ENCODE peak calls at places on chromosomes 6 and 20, in eight cellular contexts. One of them, this sample, is unnamed.

GRCh38 chr6:139587469-139587868 is 213.0 kb upstream of the CITED2 start:
- DNase-seq in HL-60: no peak
- DNase-seq in tibial artery: no peak
- DNase-seq in lung: no peak
- DNase-seq in HFF-Myc: peak
- DNase-seq in heart right ventricle: no peak
- DNase-seq in HCT116: no peak
- DNase-seq in fibroblast of lung: peak
- DNase-seq in this sample: no peak

GRCh38 chr20:32945710-32946221 is 58.5 kb downstream of the SUN5 start:
- DNase-seq in tibial artery: no peak
- DNase-seq in HCT116: peak
- DNase-seq in HFF-Myc: no peak
- DNase-seq in lung: no peak
- DNase-seq in heart right ventricle: no peak
- DNase-seq in HL-60: no peak
- DNase-seq in fibroblast of lung: peak
- DNase-seq in this sample: no peak

GRCh38 chr20:14751191-14751590 is 413.8 kb upstream of the FLRT3 start:
- DNase-seq in HL-60: no peak
- DNase-seq in lung: no peak
- DNase-seq in fibroblast of lung: no peak
- DNase-seq in HCT116: no peak
- DNase-seq in HFF-Myc: no peak
- DNase-seq in tibial artery: no peak
- DNase-seq in heart right ventricle: no peak
- DNase-seq in this sample: no peak

GRCh38 chr6:25883991-25884390 is 9.9 kb upstream of the SLC17A3 start:
- DNase-seq in fibroblast of lung: peak
- DNase-seq in tibial artery: no peak
- DNase-seq in HL-60: no peak
- DNase-seq in lung: no peak
- DNase-seq in HFF-Myc: no peak
- DNase-seq in HCT116: no peak
- DNase-seq in heart right ventricle: no peak
- DNase-seq in this sample: no peak

GRCh38 chr20:39016076-39016475 is 53.9 kb downstream of the DHX35 start:
- DNase-seq in fibroblast of lung: no peak
- DNase-seq in HFF-Myc: no peak
- DNase-seq in heart right ventricle: no peak
- DNase-seq in HL-60: no peak
- DNase-seq in HCT116: no peak
- DNase-seq in lung: no peak
- DNase-seq in tibial artery: no peak
- DNase-seq in this sample: no peak

GRCh38 chr6:151763938-151764680 is 43.4 kb upstream of the ESR1 start:
- DNase-seq in lung: peak
- DNase-seq in HL-60: no peak
- DNase-seq in tibial artery: peak
- DNase-seq in HCT116: peak
- DNase-seq in HFF-Myc: peak
- DNase-seq in fibroblast of lung: peak
- DNase-seq in heart right ventricle: peak
- DNase-seq in this sample: peak

GRCh38 chr20:36541227-36542018 is at the start of gene MYL9:
- DNase-seq in lung: peak
- DNase-seq in tibial artery: peak
- DNase-seq in HL-60: no peak
- DNase-seq in HFF-Myc: no peak
- DNase-seq in HCT116: no peak
- DNase-seq in heart right ventricle: peak
- DNase-seq in fibroblast of lung: peak
- DNase-seq in this sample: peak

GRCh38 chr20:63135411-63135810 is 80.5 kb downstream of the YTHDF1 start:
- DNase-seq in HCT116: no peak
- DNase-seq in heart right ventricle: peak
- DNase-seq in fibroblast of lung: no peak
- DNase-seq in HFF-Myc: no peak
- DNase-seq in HL-60: no peak
- DNase-seq in lung: no peak
- DNase-seq in tibial artery: no peak
- DNase-seq in this sample: peak

GRCh38 chr6:42296614-42297013 is 79.0 kb upstream of the MRPS10 start:
- DNase-seq in HL-60: no peak
- DNase-seq in tibial artery: no peak
- DNase-seq in lung: no peak
- DNase-seq in HFF-Myc: no peak
- DNase-seq in fibroblast of lung: no peak
- DNase-seq in HCT116: no peak
- DNase-seq in heart right ventricle: no peak
- DNase-seq in this sample: no peak

GRCh38 chr6:1379026-1379809 is 10.2 kb upstream of the FOXF2 start:
- DNase-seq in tibial artery: no peak
- DNase-seq in HCT116: no peak
- DNase-seq in fibroblast of lung: no peak
- DNase-seq in HL-60: no peak
- DNase-seq in lung: no peak
- DNase-seq in heart right ventricle: no peak
- DNase-seq in HFF-Myc: no peak
- DNase-seq in this sample: no peak
- TF ChIP-seq CTCF in tibial artery: no peak
- TF ChIP-seq CTCF in HCT116: no peak
- TF ChIP-seq CTCF in fibroblast of lung: no peak
- TF ChIP-seq CTCF in HL-60: no peak
- TF ChIP-seq CTCF in lung: no peak
- TF ChIP-seq CTCF in heart right ventricle: no peak
- TF ChIP-seq CTCF in HFF-Myc: no peak
- TF ChIP-seq CTCF in this sample: no peak

DNA sequence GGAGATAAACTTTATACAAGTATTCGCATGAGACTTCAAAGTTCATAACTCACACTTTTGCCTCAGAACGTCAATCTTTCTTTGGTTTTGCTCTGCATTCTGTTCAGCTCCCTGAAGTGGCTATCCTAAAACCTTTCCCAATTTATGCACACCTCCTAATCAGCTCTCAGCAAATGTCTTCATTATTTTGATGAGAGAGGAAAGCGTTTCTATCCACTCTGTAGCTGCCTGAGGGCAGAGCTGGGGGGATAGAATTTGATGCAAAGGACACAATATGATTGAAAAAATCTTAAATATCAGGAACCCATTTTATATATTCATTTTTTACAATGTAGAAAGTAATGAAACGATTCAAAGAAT is 66.8 kb downstream of the MOXD1 start:
- DNase-seq in HCT116: no peak
- DNase-seq in tibial artery: no peak
- DNase-seq in lung: no peak
- DNase-seq in fibroblast of lung: no peak
- DNase-seq in heart right ventricle: no peak
- DNase-seq in HFF-Myc: no peak
- DNase-seq in HL-60: no peak
- DNase-seq in this sample: no peak
- TF ChIP-seq CTCF in HCT116: no peak
- TF ChIP-seq CTCF in tibial artery: no peak
- TF ChIP-seq CTCF in lung: no peak
- TF ChIP-seq CTCF in fibroblast of lung: no peak
- TF ChIP-seq CTCF in heart right ventricle: no peak
- TF ChIP-seq CTCF in HFF-Myc: no peak
- TF ChIP-seq CTCF in HL-60: no peak
- TF ChIP-seq CTCF in this sample: no peak

GRCh38 chr6:100801036-100801435 is 80.1 kb downstream of the ASCC3 start:
- DNase-seq in HL-60: no peak
- DNase-seq in fibroblast of lung: no peak
- DNase-seq in lung: no peak
- DNase-seq in heart right ventricle: no peak
- DNase-seq in tibial artery: no peak
- DNase-seq in HCT116: no peak
- DNase-seq in HFF-Myc: no peak
- DNase-seq in this sample: no peak

GRCh38 chr6:100796049-100796823 is 84.9 kb downstream of the ASCC3 start:
- DNase-seq in HL-60: no peak
- DNase-seq in heart right ventricle: no peak
- DNase-seq in fibroblast of lung: no peak
- DNase-seq in HCT116: no peak
- DNase-seq in lung: no peak
- DNase-seq in tibial artery: no peak
- DNase-seq in HFF-Myc: no peak
- DNase-seq in this sample: no peak
- TF ChIP-seq CTCF in HL-60: no peak
- TF ChIP-seq CTCF in heart right ventricle: no peak
- TF ChIP-seq CTCF in fibroblast of lung: no peak
- TF ChIP-seq CTCF in HCT116: no peak
- TF ChIP-seq CTCF in lung: no peak
- TF ChIP-seq CTCF in tibial artery: no peak
- TF ChIP-seq CTCF in HFF-Myc: no peak
- TF ChIP-seq CTCF in this sample: no peak

GRCh38 chr20:59640267-59640666 is 35.9 kb downstream of the PHACTR3 start:
- DNase-seq in HL-60: no peak
- DNase-seq in tibial artery: no peak
- DNase-seq in HFF-Myc: no peak
- DNase-seq in lung: peak
- DNase-seq in heart right ventricle: no peak
- DNase-seq in fibroblast of lung: no peak
- DNase-seq in HCT116: no peak
- DNase-seq in this sample: no peak
- TF ChIP-seq CTCF in HL-60: no peak
- TF ChIP-seq CTCF in tibial artery: no peak
- TF ChIP-seq CTCF in HFF-Myc: no peak
- TF ChIP-seq CTCF in lung: no peak
- TF ChIP-seq CTCF in heart right ventricle: no peak
- TF ChIP-seq CTCF in fibroblast of lung: no peak
- TF ChIP-seq CTCF in HCT116: no peak
- TF ChIP-seq CTCF in this sample: no peak

DNA sequence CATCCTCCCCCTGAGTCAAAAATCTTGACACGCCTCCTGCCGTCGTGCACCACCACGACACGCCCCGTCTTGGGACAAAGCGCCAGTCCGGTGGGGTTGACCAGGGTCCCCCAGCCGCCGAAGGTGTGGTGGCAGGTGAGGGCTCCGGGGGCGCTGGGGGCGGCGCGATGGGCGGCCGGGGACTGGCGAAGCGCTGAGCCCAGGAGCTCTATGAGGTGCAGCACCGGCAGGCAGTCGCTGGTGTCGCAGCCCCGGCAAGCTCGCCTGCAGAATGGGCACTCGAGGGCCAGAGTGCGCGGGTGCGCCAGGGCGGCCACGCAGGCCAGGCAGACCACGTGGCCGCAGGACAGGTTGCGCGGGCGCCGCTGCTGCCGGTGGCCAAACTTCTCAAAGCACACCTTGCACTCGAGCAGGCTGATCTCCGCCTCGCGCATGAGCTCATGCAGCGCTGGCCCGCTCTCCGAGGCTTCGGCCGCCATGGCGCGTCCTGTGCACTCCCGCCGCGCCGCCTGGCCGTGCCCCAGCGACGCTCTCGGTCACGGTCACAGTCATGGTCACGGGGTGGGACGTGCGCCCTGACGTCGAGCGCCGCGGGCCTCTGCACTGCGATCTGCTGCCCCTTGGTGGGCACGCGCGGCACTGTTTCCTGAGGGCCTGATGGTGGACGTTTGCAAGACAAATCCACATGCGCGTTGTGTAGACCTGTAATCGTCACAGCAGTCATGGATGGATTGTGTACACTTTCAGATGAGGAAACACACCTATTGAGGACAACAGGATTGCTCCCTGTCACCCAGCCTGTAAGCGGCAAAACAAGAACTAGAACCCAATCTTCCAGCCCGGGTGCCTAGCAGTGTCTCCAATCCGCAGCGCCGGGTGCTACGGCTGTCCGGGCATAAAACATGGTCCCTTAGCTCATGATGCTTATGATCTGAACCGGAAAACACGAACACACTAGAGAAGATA is at the start of gene NHLRC1:
- DNase-seq in HL-60: peak
- DNase-seq in lung: peak
- DNase-seq in heart right ventricle: peak
- DNase-seq in HFF-Myc: peak
- DNase-seq in HCT116: no peak
- DNase-seq in tibial artery: peak
- DNase-seq in fibroblast of lung: peak
- DNase-seq in this sample: peak
- TF ChIP-seq CTCF in HL-60: peak
- TF ChIP-seq CTCF in lung: peak
- TF ChIP-seq CTCF in heart right ventricle: peak
- TF ChIP-seq CTCF in HFF-Myc: peak
- TF ChIP-seq CTCF in HCT116: peak
- TF ChIP-seq CTCF in tibial artery: peak
- TF ChIP-seq CTCF in fibroblast of lung: peak
- TF ChIP-seq CTCF in this sample: peak

DNA sequence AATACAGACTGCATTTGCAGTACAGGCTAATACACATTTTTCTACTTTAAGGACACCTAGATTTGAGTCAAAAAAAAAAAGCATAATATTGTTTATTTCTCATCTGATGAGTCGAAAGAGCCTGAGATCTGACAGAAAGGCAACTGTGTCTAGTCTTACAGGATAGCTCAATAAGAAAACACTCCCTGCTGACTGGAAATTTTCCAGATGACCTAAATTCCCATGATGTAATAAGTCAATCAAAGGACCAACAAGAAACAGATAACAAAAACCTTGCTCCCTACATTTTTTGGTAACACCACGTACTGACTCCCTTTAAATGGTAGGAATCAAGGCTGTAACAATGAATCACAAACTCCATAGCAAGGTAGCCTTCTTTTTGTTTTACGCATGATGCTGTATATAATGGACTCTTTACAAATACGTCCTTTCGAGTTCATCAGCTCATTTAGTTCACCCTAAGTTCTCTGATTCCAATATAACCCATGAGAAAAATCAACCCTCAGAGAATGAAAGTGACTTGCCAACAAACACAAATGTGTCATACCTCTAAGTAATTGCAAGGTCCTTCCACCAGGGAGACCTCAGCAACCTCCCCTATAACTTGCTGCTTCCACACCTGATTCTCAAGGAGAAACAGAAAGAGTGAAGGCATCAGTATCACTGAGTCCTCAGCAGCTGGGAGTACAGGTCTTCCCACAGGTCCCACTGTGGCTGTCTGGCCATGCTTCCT is 12.1 kb downstream of the TBX18 start:
- DNase-seq in HL-60: no peak
- DNase-seq in heart right ventricle: no peak
- DNase-seq in HCT116: no peak
- DNase-seq in tibial artery: no peak
- DNase-seq in HFF-Myc: no peak
- DNase-seq in fibroblast of lung: no peak
- DNase-seq in lung: no peak
- DNase-seq in this sample: no peak
- TF ChIP-seq CTCF in HL-60: no peak
- TF ChIP-seq CTCF in heart right ventricle: no peak
- TF ChIP-seq CTCF in HCT116: no peak
- TF ChIP-seq CTCF in tibial artery: peak
- TF ChIP-seq CTCF in HFF-Myc: no peak
- TF ChIP-seq CTCF in fibroblast of lung: no peak
- TF ChIP-seq CTCF in lung: no peak
- TF ChIP-seq CTCF in this sample: no peak

GRCh38 chr6:18187701-18188100 is 32.5 kb downstream of the KDM1B start:
- DNase-seq in tibial artery: no peak
- DNase-seq in HCT116: no peak
- DNase-seq in fibroblast of lung: no peak
- DNase-seq in HFF-Myc: no peak
- DNase-seq in heart right ventricle: no peak
- DNase-seq in HL-60: no peak
- DNase-seq in lung: no peak
- DNase-seq in this sample: no peak

GRCh38 chr6:18186033-18186432 is 30.8 kb downstream of the KDM1B start:
- DNase-seq in heart right ventricle: no peak
- DNase-seq in HL-60: no peak
- DNase-seq in fibroblast of lung: peak
- DNase-seq in HCT116: no peak
- DNase-seq in HFF-Myc: no peak
- DNase-seq in lung: peak
- DNase-seq in tibial artery: no peak
- DNase-seq in this sample: no peak

GRCh38 chr6:18192026-18192425 is 36.8 kb downstream of the KDM1B start:
- DNase-seq in HFF-Myc: no peak
- DNase-seq in tibial artery: no peak
- DNase-seq in HL-60: no peak
- DNase-seq in fibroblast of lung: no peak
- DNase-seq in heart right ventricle: no peak
- DNase-seq in HCT116: no peak
- DNase-seq in lung: no peak
- DNase-seq in this sample: no peak
- TF ChIP-seq CTCF in HFF-Myc: no peak
- TF ChIP-seq CTCF in tibial artery: no peak
- TF ChIP-seq CTCF in HL-60: no peak
- TF ChIP-seq CTCF in fibroblast of lung: no peak
- TF ChIP-seq CTCF in heart right ventricle: no peak
- TF ChIP-seq CTCF in HCT116: no peak
- TF ChIP-seq CTCF in lung: no peak
- TF ChIP-seq CTCF in this sample: no peak